ENCODE peak calls at places on chromosomes 4 and X, in five cellular contexts. X, E, P, M and Z are unnamed samples.

GRCh38 chrX:26918633-26919032 is 544.5 kb downstream of the PPP4R3C start:
- DNase-seq in E (no peak), M (no peak), P (no peak), X (peak; percentile 18), Z (no peak)

GRCh38 chr4:24560770-24561415 is 23.5 kb downstream of the DHX15 start:
- DNase-seq in E (peak; percentile 48), P (no peak), X (no peak), M (no peak), Z (no peak)

GRCh38 chrX:149275836-149276235 is 229.3 kb downstream of the IDS start:
- DNase-seq in X (no peak), E (peak; percentile 23), P (no peak), M (no peak), Z (no peak)

GRCh38 chrX:19865567-19866363 is 21.6 kb downstream of the SH3KBP1 start:
- DNase-seq in E (no peak), P (no peak), M (no peak), X (no peak), Z (no peak)

GRCh38 chr4:77022581-77023133 is 53.1 kb downstream of the CCNI start:
- DNase-seq in X (peak; percentile 72), P (no peak), E (peak; percentile 93), M (no peak), Z (no peak)

GRCh38 chr4:95086532-95086931 is 328.8 kb downstream of the BMPR1B start:
- DNase-seq in P (no peak), E (no peak), X (no peak), M (no peak), Z (no peak)

GRCh38 chr4:185238261-185238681 is 28.9 kb downstream of the SNX25 start:
- DNase-seq in M (no peak), P (no peak), X (peak; percentile 47), E (peak; percentile 77), Z (no peak)

GRCh38 chr4:155608231-155608885 is 58.3 kb upstream of the GUCY1A1 start:
- DNase-seq in E (peak; percentile 40), P (peak; percentile 24), M (no peak), X (peak; percentile 19), Z (no peak)

GRCh38 chr4:67126115-67126514 is 419.2 kb downstream of the CENPC start:
- DNase-seq in E (no peak), M (no peak), P (no peak), X (no peak), Z (no peak)

GRCh38 chr4:67122029-67122428 is 423.3 kb downstream of the CENPC start:
- DNase-seq in P (no peak), E (no peak), M (no peak), X (peak; percentile 6), Z (no peak)
- TF ChIP-seq CTCF in P (peak; percentile 32), E (no peak), M (no peak), X (peak; percentile 44), Z (no peak)

DNA sequence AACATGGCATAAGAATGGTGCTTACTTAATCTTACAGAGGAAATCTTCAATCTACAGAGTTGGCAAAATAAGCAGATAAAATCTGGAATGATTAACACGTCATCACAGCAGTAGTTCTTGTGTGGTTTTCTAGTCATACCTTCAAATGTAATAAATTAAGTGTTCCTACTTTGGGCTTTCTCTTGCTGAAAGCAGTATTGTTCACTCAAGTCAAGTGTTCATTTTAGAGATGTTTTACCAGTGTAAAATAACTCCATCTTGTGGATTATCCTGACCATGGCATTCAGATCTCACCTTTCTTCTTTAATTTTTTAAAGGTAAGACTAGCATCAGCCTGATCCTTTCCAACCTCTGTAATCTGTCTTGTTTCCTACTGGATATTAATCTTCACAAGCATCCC is 72.9 kb downstream of the ADAMTS3 start:
- DNase-seq in E (peak; percentile 9), P (no peak), X (no peak), M (no peak), Z (no peak)
- TF ChIP-seq CTCF in E (peak; percentile 46), P (no peak), X (peak; percentile 5), M (no peak), Z (no peak)

GRCh38 chr4:4228356-4228668 is 1.6 kb upstream of the OTOP1 start:
- DNase-seq in X (no peak), M (no peak), E (no peak), P (no peak), Z (no peak)

GRCh38 chr4:4227510-4228355 is 1.0 kb upstream of the OTOP1 start:
- DNase-seq in X (no peak), M (no peak), E (no peak), P (no peak), Z (no peak)

GRCh38 chr4:4225915-4226605 is 669 bp downstream of the OTOP1 start:
- DNase-seq in M (no peak), P (no peak), E (no peak), X (no peak), Z (no peak)

DNA sequence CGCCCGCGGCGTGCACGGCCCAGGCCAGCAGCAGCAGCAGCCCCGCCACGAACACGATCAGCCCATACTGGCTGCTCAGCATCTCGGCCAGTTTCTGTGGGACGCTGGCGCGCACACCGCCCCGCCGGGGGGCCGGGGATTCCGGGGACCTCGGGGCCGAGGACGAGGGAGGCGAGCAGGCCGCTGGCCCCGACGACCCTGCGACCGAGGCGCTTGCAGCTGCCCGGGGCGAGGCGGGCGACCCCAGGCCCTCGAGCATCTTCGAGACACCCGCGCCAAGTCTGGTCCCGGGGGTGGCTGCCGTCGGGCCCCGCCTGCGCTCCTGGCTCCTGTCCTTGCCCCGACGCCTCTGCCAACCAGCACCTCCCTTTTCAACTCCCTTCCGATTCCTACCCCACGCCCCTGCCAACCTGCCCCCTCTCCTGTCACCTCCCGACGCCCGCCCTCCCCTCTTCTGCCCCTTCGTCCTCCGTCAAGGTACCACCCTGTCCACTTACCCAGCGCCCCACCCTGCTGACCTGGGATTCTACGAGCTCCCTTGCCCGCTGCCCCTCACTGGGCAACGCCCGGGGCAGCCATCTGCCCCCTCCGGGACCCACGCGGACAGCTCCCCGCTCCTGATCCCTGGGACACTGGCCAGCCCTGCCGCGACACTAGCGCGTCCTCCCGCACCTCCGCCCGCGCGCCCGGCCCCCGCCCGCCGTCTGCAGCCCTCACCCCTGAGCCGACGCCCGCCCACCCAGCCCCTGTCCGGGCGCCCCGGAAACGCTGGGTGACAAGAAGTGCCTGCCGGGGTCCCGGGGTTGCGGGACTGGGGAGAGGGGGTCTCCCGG is at the start of gene OTOP1:
- DNase-seq in X (no peak), E (no peak), M (no peak), P (no peak), Z (no peak)
- TF ChIP-seq CTCF in X (no peak), E (no peak), M (no peak), P (no peak), Z (no peak)

DNA sequence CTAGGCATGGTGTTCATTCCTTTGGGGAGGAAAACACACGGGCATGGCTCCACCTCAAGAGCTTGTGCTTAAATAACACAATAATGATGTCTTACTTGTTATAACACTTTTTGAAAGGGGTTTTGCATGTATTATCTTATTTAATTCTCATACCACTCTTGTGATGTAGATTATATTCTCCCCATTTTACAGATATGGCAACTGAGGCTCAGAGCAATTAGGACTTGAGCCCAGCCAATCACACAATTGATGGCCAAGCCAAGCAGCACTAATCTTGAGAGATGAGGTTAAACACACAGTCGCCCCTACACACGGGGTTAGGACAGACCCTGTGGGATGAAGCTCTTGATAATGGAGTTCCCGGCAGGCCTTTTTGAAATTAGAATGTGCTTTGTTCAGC is 45.1 kb downstream of the BCORL1 start:
- DNase-seq in P (no peak), X (no peak), E (no peak), M (no peak), Z (no peak)
- TF ChIP-seq CTCF in P (no peak), X (no peak), E (no peak), M (no peak), Z (no peak)

DNA sequence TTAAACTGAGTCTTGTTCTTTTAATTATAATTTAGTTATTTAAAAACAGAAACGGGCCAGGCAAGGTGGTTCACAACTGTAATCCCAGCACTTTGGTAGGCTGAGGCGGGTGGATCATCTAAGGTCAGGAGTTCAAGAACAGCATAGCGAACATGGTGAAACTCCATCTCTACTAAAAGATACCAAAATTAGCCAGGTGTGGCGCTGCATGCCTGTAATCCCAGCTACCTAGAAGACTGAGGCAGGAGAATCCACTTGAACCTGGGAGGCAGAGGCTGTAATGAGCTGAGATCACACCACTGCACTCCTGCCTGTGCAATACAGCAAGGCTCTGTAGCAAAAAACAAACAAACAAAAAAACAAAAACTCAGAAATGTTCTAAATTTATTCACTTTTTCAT is 852.9 kb downstream of the TECRL start:
- DNase-seq in P (no peak), E (no peak), X (no peak), M (no peak), Z (no peak)
- TF ChIP-seq CTCF in P (no peak), E (no peak), X (no peak), M (no peak), Z (no peak)

GRCh38 chrX:154378059-154378798 is 866 bp upstream of the EMD start:
- DNase-seq in E (peak; percentile 59), P (peak; percentile 56), X (peak; percentile 54), M (peak; percentile 98), Z (peak; percentile 61)
- TF ChIP-seq CTCF in E (no peak), P (no peak), X (no peak), M (no peak), Z (no peak)

GRCh38 chrX:71652405-71652804 is 14.9 kb upstream of the LOC101059915 start:
- DNase-seq in P (no peak), X (peak; percentile 68), M (no peak), E (peak; percentile 54), Z (peak; percentile 49)
- TF ChIP-seq CTCF in P (peak; percentile 66), X (peak; percentile 57), M (peak; percentile 23), E (peak; percentile 64), Z (peak; percentile 54)